ENCODE peak calls at places on chromosome 12, in eight cellular contexts. J is GM23338; X is activated naive CD4-positive, alpha-beta T cell treated with anti-CD3 and anti-CD28 coated beads, Interleukin-2, amount 50 U/mL, for 72 hours; T is GM12878; S is central memory CD8-positive, alpha-beta T cell; W is heart left ventricle; R is left ventricle myocardium superior; Z is T-helper 17 cell. Y is an unnamed sample.

GRCh38 chr12:115108129-115109100 is 424.4 kb upstream of the TBX3 start:
- ATAC-seq in X (no peak), Z (no peak), T (no peak), R (no peak), S (no peak), J (no peak), W (no peak), Y (no peak)

GRCh38 chr12:52813203-52813819 is 605 bp downstream of the KRT4 start:
- ATAC-seq in S (no peak), W (no peak), T (no peak), X (no peak), J (no peak), Z (no peak), R (no peak), Y (no peak)

GRCh38 chr12:124082012-124082411 is 109.0 kb downstream of the ZNF664 start:
- ATAC-seq in R (peak; percentile 76), Z (no peak), J (no peak), T (no peak), X (no peak), W (no peak), S (no peak), Y (no peak)

GRCh38 chr12:93536766-93537515 is 35.5 kb upstream of the SOCS2 start:
- ATAC-seq in R (peak; percentile 95), J (no peak), T (peak; percentile 82), X (no peak), S (peak; percentile 46), W (peak; percentile 81), Z (no peak), Y (no peak)

GRCh38 chr12:31518680-31519227 is 72.2 kb downstream of the DENND5B start:
- ATAC-seq in X (no peak), W (no peak), T (no peak), R (peak; percentile 47), J (peak; percentile 81), Z (no peak), S (no peak), Y (no peak)

GRCh38 chr12:67788118-67788517 is 139.6 kb downstream of the DYRK2 start:
- ATAC-seq in J (no peak), R (peak; percentile 64), T (no peak), X (no peak), S (no peak), W (peak; percentile 55), Z (no peak), Y (no peak)

GRCh38 chr12:5269846-5270245 is 162.1 kb upstream of the NTF3 start:
- ATAC-seq in R (no peak), X (no peak), T (no peak), W (no peak), S (no peak), J (no peak), Z (no peak), Y (no peak)

GRCh38 chr12:3316776-3317480 is 174.1 kb upstream of the PRMT8 start:
- ATAC-seq in T (no peak), J (no peak), Z (no peak), S (no peak), X (no peak), R (no peak), W (no peak), Y (no peak)

GRCh38 chr12:21775130-21775920 is 819 bp upstream of the KCNJ8 start:
- ATAC-seq in X (no peak), W (peak; percentile 1), T (no peak), J (no peak), Z (no peak), R (peak; percentile 4), S (no peak), Y (no peak)

GRCh38 chr12:76031081-76031413 is 529 bp downstream of the PHLDA1 start:
- ATAC-seq in X (no peak), W (no peak), R (no peak), T (no peak), J (peak; percentile 24), Z (peak; percentile 6), S (peak; percentile 17), Y (no peak)

GRCh38 chr12:89468017-89468416 is 56.6 kb downstream of the GALNT4 start:
- ATAC-seq in T (no peak), J (no peak), W (no peak), Z (no peak), R (no peak), S (no peak), X (no peak), Y (no peak)

GRCh38 chr12:20368653-20369163 is 371 bp downstream of the PDE3A start:
- ATAC-seq in R (peak; percentile 50), J (peak; percentile 69), Z (no peak), T (no peak), W (no peak), S (no peak), X (no peak), Y (no peak)

GRCh38 chr12:2677142-2677880 is 117.5 kb upstream of the FKBP4 start:
- ATAC-seq in R (no peak), T (no peak), S (no peak), Z (no peak), W (no peak), X (no peak), J (no peak), Y (no peak)

GRCh38 chr12:49637401-49637800 is 14.0 kb downstream of the PRPF40B start:
- ATAC-seq in J (peak; percentile 69), S (no peak), X (no peak), Z (no peak), T (peak; percentile 18), W (no peak), R (peak; percentile 9), Y (no peak)

GRCh38 chr12:116015525-116015924 is 262.0 kb downstream of the MED13L start:
- ATAC-seq in J (peak; percentile 65), W (peak; percentile 62), T (peak; percentile 84), S (no peak), R (peak; percentile 80), Z (no peak), X (no peak), Y (peak; percentile 62)

GRCh38 chr12:116898675-116899074 is 12.1 kb upstream of the FBXW8 start:
- ATAC-seq in Z (no peak), S (no peak), R (no peak), W (no peak), T (no peak), J (no peak), X (no peak), Y (no peak)

GRCh38 chr12:11152725-11153124 is 18.3 kb upstream of the SMIM10L1 start:
- ATAC-seq in R (no peak), T (no peak), W (no peak), X (no peak), J (no peak), S (no peak), Z (no peak), Y (no peak)

GRCh38 chr12:11885261-11886038 is 185.3 kb upstream of the BCL2L14 start:
- ATAC-seq in X (no peak), Z (no peak), J (peak; percentile 43), W (peak; percentile 23), S (no peak), R (peak; percentile 60), T (no peak), Y (peak; percentile 93)

GRCh38 chr12:19154696-19155095 is 25.2 kb downstream of the PLEKHA5 start:
- ATAC-seq in Z (no peak), X (no peak), J (no peak), R (peak; percentile 5), W (no peak), T (no peak), S (no peak), Y (no peak)

GRCh38 chr12:95083938-95084337 is 10.5 kb upstream of the NR2C1 start:
- ATAC-seq in W (no peak), R (peak; percentile 87), J (no peak), S (no peak), T (no peak), X (no peak), Z (no peak), Y (no peak)

GRCh38 chr12:93225094-93225493 is 152.6 kb upstream of the NUDT4 start:
- ATAC-seq in R (no peak), T (no peak), Z (no peak), W (no peak), J (no peak), S (no peak), X (no peak), Y (no peak)

GRCh38 chr12:93176610-93177126 is 201.1 kb upstream of the NUDT4 start:
- ATAC-seq in S (no peak), J (no peak), T (no peak), Z (no peak), W (no peak), X (no peak), R (no peak), Y (no peak)

GRCh38 chr12:124077730-124078129 is 104.7 kb downstream of the ZNF664 start:
- ATAC-seq in S (no peak), J (no peak), T (no peak), W (no peak), X (no peak), R (no peak), Z (no peak), Y (no peak)

GRCh38 chr12:47801170-47801903 is 18.4 kb downstream of the HDAC7 start:
- ATAC-seq in T (peak; percentile 48), W (no peak), X (no peak), S (no peak), R (peak; percentile 28), J (peak; percentile 11), Z (no peak), Y (peak; percentile 27)

GRCh38 chr12:45426294-45426693 is 210.4 kb downstream of the ANO6 start:
- ATAC-seq in W (peak; percentile 82), R (peak; percentile 90), X (no peak), J (no peak), T (no peak), Z (no peak), S (no peak), Y (no peak)

GRCh38 chr12:122996188-122996601 is 15.7 kb downstream of the ARL6IP4 start:
- ATAC-seq in J (no peak), T (no peak), Z (no peak), R (no peak), W (no peak), S (no peak), X (no peak), Y (no peak)

GRCh38 chr12:65546528-65546927 is 268.0 kb downstream of the MSRB3 start:
- ATAC-seq in Z (no peak), W (no peak), T (no peak), S (no peak), X (no peak), R (peak; percentile 72), J (no peak), Y (no peak)

GRCh38 chr12:84919271-84919670 is 6.7 kb upstream of the SLC6A15 start:
- ATAC-seq in T (no peak), S (no peak), X (no peak), R (no peak), W (no peak), Z (no peak), J (no peak), Y (no peak)

GRCh38 chr12:64782181-64782580 is 23.0 kb upstream of the GNS start:
- ATAC-seq in T (no peak), X (no peak), S (no peak), J (no peak), R (peak; percentile 13), W (no peak), Z (no peak), Y (no peak)

GRCh38 chr12:93879476-93880376 is 202.6 kb downstream of the CRADD start:
- ATAC-seq in S (no peak), R (peak; percentile 64), X (no peak), T (no peak), W (peak; percentile 56), J (no peak), Z (no peak), Y (no peak)

GRCh38 chr12:5051913-5052312 is 8.2 kb downstream of the KCNA5 start:
- ATAC-seq in Z (no peak), S (no peak), X (no peak), T (peak; percentile 53), J (no peak), R (no peak), W (no peak), Y (no peak)

GRCh38 chr12:17954788-17955187 is 135.2 kb downstream of the RERGL start:
- ATAC-seq in X (no peak), S (no peak), Z (no peak), J (peak; percentile 51), T (no peak), R (no peak), W (no peak), Y (no peak)

Y was measured in esophagus mucosa.